ENCODE peak calls at places on chromosomes 4 and X, in ten cellular contexts. V, K, Z, L, B, N, A, C, H and D are unnamed samples.

GRCh38 chr4:8149664-8150063 is 8.9 kb downstream of the ABLIM2 start:
- DNase-seq in V (no peak), K (no peak), Z (no peak), L (no peak), B (no peak), N (no peak), A (no peak), C (no peak), H (no peak), D (no peak)

GRCh38 chr4:154640999-154641398 is 28.5 kb upstream of the FGG start:
- DNase-seq in V (no peak), K (no peak), Z (no peak), L (no peak), B (no peak), N (no peak), A (no peak), C (no peak), H (no peak), D (no peak)

GRCh38 chrX:56233682-56234081 is 1.5 kb downstream of the KLF8 start:
- DNase-seq in V (peak; percentile 84), K (peak; percentile 83), Z (peak; percentile 80), L (peak; percentile 63), B (peak; percentile 37), N (peak; percentile 76), A (no peak), C (peak; percentile 21), H (peak; percentile 0), D (peak; percentile 84)

GRCh38 chrX:57519578-57520118 is 72.2 kb upstream of the ZXDB start:
- DNase-seq in V (no peak), K (no peak), Z (no peak), L (no peak), B (no peak), N (no peak), A (no peak), C (no peak), H (no peak), D (no peak)

GRCh38 chrX:72201836-72202536 is 20.4 kb downstream of the PIN4 start:
- DNase-seq in V (no peak), K (no peak), Z (no peak), L (no peak), B (no peak), N (no peak), A (peak; percentile 21), C (no peak), H (peak; percentile 87), D (no peak)

GRCh38 chrX:110415440-110416167 is 57.0 kb downstream of the RTL9 start:
- DNase-seq in V (no peak), K (no peak), Z (no peak), L (no peak), B (no peak), N (no peak), A (no peak), C (no peak), H (peak; percentile 76), D (no peak)

GRCh38 chr4:6562931-6563901 is 11.8 kb upstream of the MAN2B2 start:
- DNase-seq in V (no peak), K (no peak), Z (no peak), L (no peak), B (no peak), N (no peak), A (peak; percentile 8), C (no peak), H (no peak), D (no peak)

GRCh38 chr4:165678236-165678960 is 194.6 kb upstream of the TLL1 start:
- DNase-seq in V (no peak), K (no peak), Z (no peak), L (no peak), B (no peak), N (no peak), A (no peak), C (no peak), H (no peak), D (no peak)

GRCh38 chrX:30521440-30522182 is 56.0 kb downstream of the TASL start:
- DNase-seq in V (no peak), K (no peak), Z (no peak), L (no peak), B (no peak), N (no peak), A (peak; percentile 3), C (no peak), H (peak; percentile 24), D (no peak)

GRCh38 chr4:123453006-123453685 is 56.6 kb downstream of the SPRY1 start:
- DNase-seq in V (no peak), K (no peak), Z (no peak), L (no peak), B (no peak), N (no peak), A (no peak), C (no peak), H (peak; percentile 76), D (no peak)

GRCh38 chr4:16626945-16627344 is 271.5 kb downstream of the LDB2 start:
- DNase-seq in V (no peak), K (no peak), Z (no peak), L (no peak), B (no peak), N (no peak), A (peak; percentile 62), C (no peak), H (peak; percentile 97), D (no peak)

GRCh38 chr4:72136429-72136828 is 104.6 kb downstream of the NPFFR2 start:
- DNase-seq in V (no peak), K (no peak), Z (no peak), L (no peak), B (no peak), N (no peak), A (no peak), C (no peak), H (peak; percentile 28), D (no peak)

GRCh38 chr4:11194431-11194830 is 234.3 kb downstream of the HS3ST1 start:
- DNase-seq in V (no peak), K (no peak), Z (no peak), L (no peak), B (no peak), N (no peak), A (no peak), C (no peak), H (peak; percentile 51), D (no peak)

DNA sequence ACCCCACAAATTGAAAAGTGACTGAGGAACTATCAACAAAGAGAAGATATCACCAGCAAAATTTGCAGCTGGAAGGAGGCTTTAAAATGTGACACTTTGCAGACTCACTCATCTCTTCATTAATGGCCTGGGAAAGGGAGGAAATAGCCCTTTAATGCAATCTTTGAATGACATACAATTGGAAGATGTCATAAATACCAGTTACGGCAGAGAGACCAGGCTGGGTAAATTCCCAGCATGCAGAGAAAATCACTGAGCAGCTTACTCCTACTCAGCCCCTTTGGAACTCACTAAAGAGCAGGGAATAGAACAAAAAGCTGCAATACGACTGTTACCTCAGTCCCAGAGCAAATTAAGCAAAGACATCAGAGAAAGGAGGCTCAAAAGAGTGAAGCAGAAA is 238.9 kb downstream of the HS3ST1 start:
- DNase-seq in V (no peak), K (no peak), Z (no peak), L (no peak), B (no peak), N (no peak), A (no peak), C (no peak), H (peak; percentile 2), D (no peak)
- H3K27ac ChIP-seq in V (no peak overlapping the region), K (no peak overlapping the region), Z (no peak overlapping the region), L (no peak overlapping the region), B (no peak overlapping the region), N (no peak overlapping the region), A (no peak overlapping the region), C (no peak overlapping the region), H (no peak overlapping the region), D (no peak overlapping the region)

DNA sequence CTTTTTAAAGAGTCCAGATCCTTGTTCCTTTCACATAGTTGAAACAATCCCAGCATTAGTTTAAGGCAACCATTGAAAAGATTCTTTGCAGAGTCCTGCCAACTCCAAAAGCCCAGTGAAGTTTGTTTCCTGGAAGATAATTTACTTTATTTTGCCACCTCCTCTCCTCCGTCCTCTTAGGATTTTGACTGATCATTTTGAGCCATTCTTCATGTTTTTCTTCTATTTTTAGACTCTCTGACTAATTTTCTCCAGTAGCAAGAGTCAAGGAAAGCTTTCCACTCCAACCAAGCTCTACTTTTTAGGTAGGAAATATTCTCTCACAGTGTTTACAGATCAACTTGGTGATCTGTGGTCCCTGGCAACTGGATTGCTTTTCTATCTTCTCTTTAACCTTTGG is 10.3 kb downstream of the NCBP2L start:
- DNase-seq in V (no peak), K (no peak), Z (no peak), L (no peak), B (no peak), N (no peak), A (no peak), C (no peak), H (no peak), D (no peak)
- TF ChIP-seq CTCF in V (no peak), K (no peak), Z (no peak), L (no peak), B (no peak), N (no peak), A (no peak), C (no peak), H (no peak), D (no peak)

DNA sequence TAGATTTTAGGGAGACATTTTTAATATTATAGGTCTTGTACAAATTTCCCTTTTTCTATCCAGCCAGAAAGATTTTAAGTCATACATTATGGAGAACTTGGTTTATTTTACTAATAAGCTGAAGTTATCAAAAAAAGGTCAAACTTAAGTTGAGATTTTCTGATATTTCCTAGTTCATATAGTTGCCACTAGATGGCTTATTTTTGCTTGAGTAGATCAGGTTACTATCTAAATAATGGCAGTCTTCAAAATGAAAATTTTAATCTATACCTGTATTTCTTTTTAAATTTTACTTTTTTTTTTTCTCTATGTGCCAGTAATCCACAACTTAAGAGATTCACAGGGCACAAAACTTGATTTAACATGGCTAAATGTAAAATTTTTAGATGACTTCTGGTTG is 52.3 kb downstream of the USP9X start:
- DNase-seq in V (no peak), K (no peak), Z (no peak), L (no peak), B (no peak), N (no peak), A (no peak), C (no peak), H (no peak), D (no peak)
- H3K27ac ChIP-seq in V (no peak overlapping the region), K (no peak overlapping the region), Z (no peak overlapping the region), L (no peak overlapping the region), B (no peak overlapping the region), N (no peak overlapping the region), A (no peak overlapping the region), C (no peak overlapping the region), H (no peak overlapping the region), D (no peak overlapping the region)

GRCh38 chrX:17005712-17006372 is 59.4 kb downstream of the REPS2 start:
- DNase-seq in V (no peak), K (no peak), Z (no peak), L (no peak), B (no peak), N (no peak), A (no peak), C (no peak), H (no peak), D (no peak)

GRCh38 chrX:17009856-17010650 is 63.6 kb downstream of the REPS2 start:
- DNase-seq in V (no peak), K (no peak), Z (no peak), L (no peak), B (no peak), N (no peak), A (no peak), C (no peak), H (no peak), D (no peak)

GRCh38 chrX:17007134-17007768 is 60.8 kb downstream of the REPS2 start:
- DNase-seq in V (no peak), K (peak; percentile 28), Z (no peak), L (no peak), B (no peak), N (no peak), A (no peak), C (no peak), H (no peak), D (no peak)
- TF ChIP-seq CTCF in V (no peak), K (no peak), Z (peak; percentile 26), L (no peak), B (peak; percentile 42), N (peak; percentile 26), A (no peak), C (no peak), H (peak; percentile 26), D (peak; percentile 28)